ENCODE peak calls at places on chromosomes 3 and 15, in four cellular contexts. W is HCT116, E is GM23338, L is fibroblast of lung. C is an unnamed sample. For H3K27me3, the result is how much of the 10 kb centered on the place peaks cover.

GRCh38 chr15:101314726-101315125 is 19.7 kb upstream of the SNRPA1 start:
- DNase-seq in L (no peak), E (no peak), W (no peak), C (no peak)

GRCh38 chr3:38578551-38578950 is 70.9 kb downstream of the SCN5A start:
- DNase-seq in L (no peak), E (no peak), W (no peak), C (no peak)

GRCh38 chr3:113531826-113532697 is at the start of gene SIDT1:
- DNase-seq in W (no peak), E (peak), L (no peak), C (peak)

GRCh38 chr15:32853667-32854066 is 135.9 kb downstream of the GREM1 start:
- DNase-seq in E (peak), W (no peak), L (no peak), C (no peak)

GRCh38 chr15:63067976-63068743 is 25.6 kb downstream of the TPM1 start:
- DNase-seq in L (no peak), E (no peak), W (no peak), C (no peak)

GRCh38 chr15:48627260-48627969 is 18.1 kb downstream of the FBN1 start:
- DNase-seq in L (peak), E (peak), W (no peak), C (peak)

GRCh38 chr3:2099779-2100191 is 1.1 kb downstream of the CNTN4 start:
- DNase-seq in E (peak), W (no peak), L (no peak), C (no peak)

GRCh38 chr3:8900065-8900464 is 63.2 kb downstream of the RAD18 start:
- DNase-seq in W (no peak), L (peak), E (peak), C (peak)

GRCh38 chr15:42845581-42845980 is 75.0 kb downstream of the TTBK2 start:
- DNase-seq in E (no peak), L (no peak), W (no peak), C (peak)

GRCh38 chr3:17670749-17671148 is 71.7 kb downstream of the TBC1D5 start:
- DNase-seq in W (no peak), E (no peak), L (no peak), C (no peak)

GRCh38 chr3:9779721-9780450 is 10.1 kb upstream of the CAMK1 start:
- DNase-seq in E (no peak), W (no peak), L (no peak), C (no peak)

GRCh38 chr15:83582386-83582785 is 71.5 kb upstream of the ADAMTSL3 start:
- DNase-seq in E (no peak), W (no peak), L (peak), C (no peak)

GRCh38 chr3:12993623-12994356 is 79.4 kb downstream of the IQSEC1 start:
- DNase-seq in E (peak), L (no peak), W (no peak), C (peak)

GRCh38 chr15:68363353-68363752 is 68.6 kb downstream of the ITGA11 start:
- DNase-seq in E (no peak), W (no peak), L (no peak), C (peak)

GRCh38 chr3:71160800-71161546 is 422.6 kb downstream of the FOXP1 start:
- DNase-seq in W (no peak), L (peak), E (no peak), C (no peak)

GRCh38 chr15:56249080-56249479 is 5.4 kb upstream of the RFX7 start:
- DNase-seq in L (peak), E (peak), W (peak), C (peak)

GRCh38 chr3:170083343-170083742 is 45.5 kb downstream of the GPR160 start:
- DNase-seq in L (no peak), E (no peak), W (no peak), C (no peak)

GRCh38 chr3:44995142-44995770 is 19.2 kb downstream of the EXOSC7 start:
- DNase-seq in L (peak), E (no peak), W (no peak), C (peak)

GRCh38 chr3:16568532-16568931 is 36.7 kb downstream of the DAZL start:
- DNase-seq in E (no peak), L (no peak), W (no peak), C (no peak)

GRCh38 chr15:56058986-56059385 is 65.6 kb upstream of the NEDD4 start:
- DNase-seq in W (no peak), L (no peak), E (no peak), C (no peak)

GRCh38 chr3:17292556-17292955 is 407.8 kb downstream of the PLCL2 start:
- DNase-seq in L (no peak), E (no peak), W (no peak), C (no peak)

GRCh38 chr3:127953636-127954035 is 38.6 kb downstream of the KBTBD12 start:
- DNase-seq in L (peak), W (no peak), E (no peak), C (peak)

GRCh38 chr3:2511356-2511755 is 412.7 kb downstream of the CNTN4 start:
- DNase-seq in W (no peak), E (peak), L (no peak), C (no peak)

DNA sequence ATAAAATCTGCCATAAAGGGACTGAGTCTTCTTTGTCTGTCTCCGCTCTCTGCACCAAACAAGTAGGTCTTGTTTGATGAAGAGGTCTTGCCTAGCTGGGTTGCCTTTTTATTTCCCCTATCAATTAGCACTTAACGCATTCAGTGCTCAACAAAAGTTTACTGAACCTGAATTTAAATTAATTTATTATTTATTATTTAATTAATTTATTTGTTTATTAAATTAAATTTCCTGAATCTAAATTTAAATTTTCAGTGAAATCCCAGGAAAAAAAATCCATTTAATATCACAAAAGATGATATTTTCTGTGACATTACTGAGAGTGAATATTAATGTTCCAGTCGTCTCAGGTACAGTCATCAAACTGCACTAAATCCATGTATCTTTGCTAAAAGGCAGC is 164.9 kb upstream of the AGTR1 start:
- DNase-seq in L (no peak), W (no peak), E (no peak), C (no peak)
- TF ChIP-seq EZH2 in L (no peak), W (no peak), E (no peak), C (no peak)

GRCh38 chr3:181909241-181909640 is 197.5 kb downstream of the SOX2 start:
- DNase-seq in E (no peak), W (no peak), L (no peak), C (no peak)
- H3K27me3 ChIP-seq in E (under half), W (under half), L (under half), C (under half)

GRCh38 chr15:93072440-93073394 is 16.3 kb downstream of the RGMA start:
- DNase-seq in W (peak), E (peak), L (peak), C (peak)
- TF ChIP-seq EZH2 in W (no peak), E (no peak), L (no peak), C (peak)

DNA sequence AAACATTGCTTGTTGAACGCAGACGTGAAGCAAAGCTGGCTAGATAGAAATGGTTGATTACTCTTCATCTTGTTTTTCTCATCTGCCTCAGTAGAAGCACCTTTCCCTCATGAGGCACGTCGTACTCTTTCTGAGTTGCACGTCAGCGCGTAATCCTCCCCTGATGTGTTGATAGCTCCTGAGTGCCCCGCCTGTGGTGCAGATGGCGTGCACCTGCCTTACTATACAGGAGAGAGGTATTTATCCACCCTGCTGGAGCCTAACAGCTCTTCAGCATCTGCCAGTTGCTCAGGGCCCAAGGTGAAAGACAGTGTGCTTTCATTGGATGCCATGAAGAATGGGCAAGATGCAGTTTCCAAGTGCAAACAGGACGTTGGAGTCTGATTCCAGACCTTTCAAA is 18.0 kb downstream of the MAP6D1 start:
- DNase-seq in E (no peak), L (no peak), W (no peak), C (no peak)
- H3K27me3 ChIP-seq in E (under half), L (under half), W (under half), C (under half)

GRCh38 chr3:97938444-97938843 is 33.8 kb downstream of the RIOX2 start:
- DNase-seq in E (no peak), W (no peak), L (no peak), C (peak)
- TF ChIP-seq EZH2 in E (no peak), W (no peak), L (no peak), C (no peak)

GRCh38 chr15:74262635-74263034 is 26.5 kb downstream of the CCDC33 start:
- DNase-seq in W (no peak), L (no peak), E (no peak), C (no peak)
- H3K27me3 ChIP-seq in W (half or more), L (under half), E (under half), C (under half)

GRCh38 chr15:96322401-96323249 is 7.9 kb upstream of the NR2F2 start:
- DNase-seq in W (no peak), L (peak), E (peak), C (peak)

GRCh38 chr15:96323250-96324162 is 7.0 kb upstream of the NR2F2 start:
- DNase-seq in E (peak), L (peak), W (no peak), C (no peak)

GRCh38 chr15:96324192-96324895 is 6.2 kb upstream of the NR2F2 start:
- DNase-seq in L (peak), W (no peak), E (no peak), C (no peak)

GRCh38 chr15:96321422-96322391 is 8.8 kb upstream of the NR2F2 start:
- DNase-seq in E (peak), W (no peak), L (peak), C (peak)

DNA sequence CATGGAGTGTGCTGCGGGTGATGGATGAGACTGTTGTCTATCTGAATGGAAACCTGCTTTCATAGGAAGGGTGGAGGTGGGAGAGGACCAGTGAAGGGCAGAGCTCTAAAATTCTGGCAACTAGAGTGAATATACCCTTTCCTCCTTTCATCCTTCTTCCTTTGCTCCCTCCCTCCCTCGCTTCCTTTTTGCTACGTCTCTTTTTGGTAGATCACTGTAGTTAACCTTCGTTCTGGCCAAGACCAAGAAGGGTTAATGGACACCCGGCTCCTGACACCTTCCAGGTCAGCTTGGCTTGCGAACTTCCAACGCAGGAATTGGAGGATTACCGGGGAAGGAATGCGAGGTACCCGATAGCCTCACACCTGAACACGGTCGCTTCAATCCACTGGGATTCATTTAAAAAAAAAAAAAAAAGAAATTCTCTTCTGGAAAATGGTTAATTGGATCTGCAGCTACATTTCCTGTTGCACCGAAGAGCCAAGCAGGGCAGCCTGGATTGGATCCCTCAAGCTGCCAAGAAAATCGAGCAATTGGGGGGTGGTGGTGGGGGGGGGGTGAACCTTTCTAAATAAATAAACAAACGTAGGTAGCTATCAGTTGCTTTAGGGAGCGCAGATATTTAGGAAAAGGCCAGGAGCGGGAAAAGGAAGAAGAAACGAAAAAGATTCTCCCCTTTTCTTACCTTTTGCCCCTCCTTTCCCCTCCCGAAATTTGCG is 9.6 kb upstream of the NR2F2 start:
- DNase-seq in E (no peak), L (peak), W (no peak), C (no peak)
- TF ChIP-seq EZH2 in E (peak), L (no peak), W (no peak), C (no peak)

GRCh38 chr3:155448531-155448930 is 155.0 kb upstream of the STRIT1 start:
- DNase-seq in L (no peak), E (no peak), W (no peak), C (no peak)

GRCh38 chr3:155449613-155450267 is 156.3 kb upstream of the STRIT1 start:
- DNase-seq in L (no peak), E (no peak), W (no peak), C (no peak)

GRCh38 chr3:155457591-155457990 is 164.1 kb upstream of the STRIT1 start:
- DNase-seq in E (no peak), W (no peak), L (no peak), C (no peak)

GRCh38 chr3:155455765-155456164 is 162.3 kb upstream of the STRIT1 start:
- DNase-seq in W (no peak), L (no peak), E (no peak), C (no peak)

GRCh38 chr3:155453512-155453911 is 160.0 kb upstream of the STRIT1 start:
- DNase-seq in E (no peak), L (no peak), W (no peak), C (no peak)
- H3K27me3 ChIP-seq in E (under half), L (under half), W (under half), C (under half)

GRCh38 chr3:33219175-33219487 is 521 bp upstream of the SUSD5 start:
- DNase-seq in L (no peak), E (no peak), W (no peak), C (no peak)

GRCh38 chr3:33221241-33221640 is 2.6 kb upstream of the SUSD5 start:
- DNase-seq in E (no peak), L (no peak), W (no peak), C (no peak)

GRCh38 chr3:33215739-33216138 is 2.9 kb downstream of the SUSD5 start:
- DNase-seq in L (no peak), W (no peak), E (no peak), C (no peak)

GRCh38 chr3:33218446-33219174 is at the start of gene SUSD5:
- DNase-seq in E (peak), L (peak), W (no peak), C (peak)

DNA sequence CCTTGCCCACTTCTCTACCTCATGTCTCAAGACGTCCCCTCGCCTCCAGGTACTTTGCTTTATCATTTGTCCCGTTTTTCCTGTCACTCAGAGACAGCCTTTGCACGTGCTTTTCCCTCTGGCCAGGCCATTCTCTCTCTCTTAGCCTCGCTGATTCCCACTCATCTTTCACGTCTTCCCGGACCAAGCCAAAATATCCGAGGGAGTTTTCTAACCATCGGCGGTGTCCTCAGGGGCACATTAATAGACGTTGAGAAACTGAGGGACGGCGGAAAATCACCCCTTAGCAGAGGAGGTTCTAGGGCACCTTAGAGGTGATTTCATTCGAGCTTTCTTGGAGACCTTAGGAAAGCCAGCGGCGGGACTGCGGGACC is 551 bp downstream of the SUSD5 start:
- DNase-seq in E (peak), L (peak), W (no peak), C (peak)
- TF ChIP-seq EZH2 in E (peak), L (peak), W (no peak), C (no peak)

DNA sequence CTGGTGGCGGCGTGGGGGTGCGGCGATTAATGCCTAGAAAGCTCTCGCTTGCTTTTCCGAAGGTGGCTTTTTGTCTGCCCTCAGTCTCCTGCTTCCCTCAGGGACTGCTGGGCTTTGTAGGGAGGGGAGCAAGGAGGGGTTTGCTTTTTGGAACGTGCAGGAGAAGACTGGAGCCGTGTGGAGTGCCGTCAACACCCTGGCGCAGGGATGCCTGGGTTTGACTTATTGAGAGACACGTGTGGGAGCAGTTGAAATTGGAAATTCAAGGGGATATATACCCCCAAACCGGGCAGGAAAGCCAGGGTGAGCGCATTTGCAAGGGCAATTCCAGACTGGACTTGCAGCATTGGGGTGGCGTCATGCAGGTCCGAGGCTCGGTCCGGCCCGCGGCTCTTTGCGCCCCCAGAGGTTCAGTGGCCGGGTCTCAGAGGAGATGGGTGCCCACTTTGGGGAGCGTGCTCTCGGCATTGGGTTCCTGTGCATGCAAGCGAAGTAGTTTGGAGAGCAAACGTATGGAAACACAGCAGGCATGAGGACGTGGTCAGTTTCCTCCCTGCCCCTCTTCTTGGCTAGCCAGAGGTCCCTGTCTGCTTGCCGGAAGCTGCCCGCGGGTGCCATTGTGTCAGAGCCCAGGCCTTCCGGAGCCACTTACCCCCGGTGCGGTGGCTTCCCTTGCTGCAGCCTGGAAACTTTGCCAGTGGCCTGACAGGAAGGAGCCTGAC is 2.2 kb downstream of the EPHB1 start:
- DNase-seq in W (no peak), L (no peak), E (peak), C (no peak)
- H3K27me3 ChIP-seq in W (under half), L (under half), E (under half), C (under half)